ENCODE peak calls at places on chromosome 18, in six cellular contexts. D is CD4-positive, CD25-positive, alpha-beta regulatory T cell; I is naive thymus-derived CD4-positive, alpha-beta T cell; G is SJCRH30; N is Peyer's patch; L is heart left ventricle. E is an unnamed sample. For H3K36me3, the result is how much of the 10 kb centered on the place peaks cover.

GRCh38 chr18:41674466-41674865 is 280.6 kb upstream of the PIK3C3 start:
- DNase-seq in N (no peak), G (no peak), D (no peak), I (no peak), L (no peak), E (no peak)

GRCh38 chr18:5710235-5710634 is 166.4 kb upstream of the EPB41L3 start:
- DNase-seq in N (no peak), D (no peak), L (no peak), G (no peak), I (no peak), E (no peak)

GRCh38 chr18:27400001-27400400 is 214.9 kb upstream of the CHST9 start:
- DNase-seq in I (no peak), G (peak), D (no peak), L (peak), N (no peak), E (no peak)

GRCh38 chr18:41096504-41096903 is 858.5 kb upstream of the PIK3C3 start:
- DNase-seq in I (no peak), L (no peak), G (peak), D (no peak), N (no peak), E (no peak)

GRCh38 chr18:53710080-53710479 is 514.4 kb downstream of the MBD2 start:
- DNase-seq in N (no peak), D (no peak), I (no peak), L (no peak), G (no peak), E (no peak)

GRCh38 chr18:77167276-77167675 is 34.7 kb upstream of the MBP start:
- DNase-seq in I (no peak), G (no peak), D (no peak), L (no peak), N (no peak), E (no peak)

GRCh38 chr18:62458868-62459716 is 63.7 kb upstream of the ZCCHC2 start:
- DNase-seq in G (no peak), N (no peak), I (no peak), L (no peak), D (no peak), E (no peak)

GRCh38 chr18:11308499-11308898 is 159.1 kb upstream of the PIEZO2 start:
- DNase-seq in G (no peak), N (no peak), D (no peak), L (no peak), I (no peak), E (no peak)

GRCh38 chr18:3383381-3383915 is 66.5 kb upstream of the TGIF1 start:
- DNase-seq in I (no peak), L (no peak), D (no peak), N (no peak), G (peak), E (no peak)

GRCh38 chr18:26960901-26961300 is 95.4 kb upstream of the AQP4 start:
- DNase-seq in L (no peak), I (no peak), G (no peak), N (no peak), D (no peak), E (no peak)

GRCh38 chr18:32420084-32420483 is 50.6 kb downstream of the GAREM1 start:
- DNase-seq in D (no peak), I (no peak), N (no peak), G (no peak), L (no peak), E (no peak)

GRCh38 chr18:904135-905090 is at the start of gene ADCYAP1:
- DNase-seq in N (no peak), G (no peak), L (peak), I (no peak), D (no peak), E (no peak)

GRCh38 chr18:40868110-40868858 is 1086.8 kb upstream of the PIK3C3 start:
- DNase-seq in G (no peak), I (no peak), L (no peak), D (no peak), N (no peak), E (no peak)

GRCh38 chr18:41537666-41538065 is 417.4 kb upstream of the PIK3C3 start:
- DNase-seq in G (no peak), L (no peak), D (no peak), I (no peak), N (no peak), E (no peak)

GRCh38 chr18:9066817-9067306 is 35.6 kb upstream of the NDUFV2 start:
- DNase-seq in N (peak), I (no peak), L (no peak), D (no peak), G (no peak), E (no peak)

GRCh38 chr18:58669731-58670379 is 1.4 kb upstream of the MALT1 start:
- DNase-seq in L (no peak), N (no peak), G (no peak), D (no peak), I (no peak), E (no peak)

GRCh38 chr18:49911414-49911813 is 98.1 kb upstream of the ACAA2 start:
- DNase-seq in N (no peak), I (no peak), L (no peak), D (no peak), G (no peak), E (no peak)

GRCh38 chr18:8787764-8788163 is 82.4 kb downstream of the MTCL1 start:
- DNase-seq in L (no peak), I (no peak), N (no peak), G (no peak), D (no peak), E (no peak)

DNA sequence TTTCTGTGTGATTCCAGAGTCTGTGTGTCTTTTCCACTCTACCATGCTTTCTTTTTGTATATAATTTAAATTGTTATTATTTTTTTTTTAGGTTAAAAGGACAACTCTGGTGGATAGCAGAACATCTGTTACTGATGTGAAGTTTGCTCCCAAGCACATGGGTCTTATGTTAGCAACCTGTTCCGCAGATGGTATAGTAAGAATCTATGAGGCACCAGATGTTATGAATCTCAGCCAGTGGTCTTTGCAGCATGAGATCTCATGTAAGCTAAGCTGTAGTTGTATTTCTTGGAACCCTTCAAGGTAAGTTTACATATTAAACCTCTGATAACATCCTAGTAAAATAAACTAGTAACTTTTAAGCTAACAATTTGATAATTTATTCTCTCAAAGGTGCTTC is 15.3 kb downstream of the SEH1L start:
- DNase-seq in G (no peak), I (no peak), L (no peak), D (no peak), N (no peak), E (no peak)
- H3K36me3 ChIP-seq in G (under half), I (under half), L (half or more), D (under half), N (under half), E (under half)

DNA sequence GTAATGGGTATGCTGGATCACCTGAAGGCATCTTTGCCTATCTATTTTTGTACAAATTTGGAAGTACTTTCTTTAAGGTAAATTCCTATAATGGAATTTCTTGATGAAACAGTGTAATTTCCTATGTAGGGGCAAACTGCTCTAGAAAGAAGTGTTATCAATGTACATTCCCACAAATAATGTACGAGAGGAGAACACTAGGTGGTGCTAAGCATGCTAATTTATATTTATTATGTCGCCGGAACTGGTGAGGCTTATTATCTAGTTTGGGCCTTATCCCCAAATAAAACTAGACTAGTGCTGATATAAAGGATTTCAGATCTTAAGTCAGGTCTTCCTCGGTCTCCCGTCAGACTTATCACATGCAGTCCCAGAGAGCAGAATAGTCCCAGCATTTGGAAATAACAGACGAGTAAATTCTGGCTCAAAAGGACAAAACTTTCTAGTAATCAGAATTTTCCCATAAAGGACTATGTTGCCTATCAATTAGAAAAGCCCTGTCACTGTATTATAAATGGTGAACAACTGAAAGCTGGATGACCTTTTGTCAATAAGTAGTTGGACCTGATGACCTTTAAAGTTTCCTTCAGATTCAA is 86.9 kb upstream of the RBBP8 start:
- DNase-seq in L (no peak), D (no peak), G (peak), N (no peak), I (no peak), E (no peak)
- H3K27ac ChIP-seq in L (no peak), D (no peak), G (no peak), N (no peak), I (no peak), E (no peak)

GRCh38 chr18:36455931-36456330 is 158.4 kb downstream of the FHOD3 start:
- DNase-seq in G (no peak), L (no peak), D (no peak), I (no peak), N (no peak), E (no peak)
- H3K36me3 ChIP-seq in G (under half), L (under half), D (under half), I (under half), N (under half), E (under half)

DNA sequence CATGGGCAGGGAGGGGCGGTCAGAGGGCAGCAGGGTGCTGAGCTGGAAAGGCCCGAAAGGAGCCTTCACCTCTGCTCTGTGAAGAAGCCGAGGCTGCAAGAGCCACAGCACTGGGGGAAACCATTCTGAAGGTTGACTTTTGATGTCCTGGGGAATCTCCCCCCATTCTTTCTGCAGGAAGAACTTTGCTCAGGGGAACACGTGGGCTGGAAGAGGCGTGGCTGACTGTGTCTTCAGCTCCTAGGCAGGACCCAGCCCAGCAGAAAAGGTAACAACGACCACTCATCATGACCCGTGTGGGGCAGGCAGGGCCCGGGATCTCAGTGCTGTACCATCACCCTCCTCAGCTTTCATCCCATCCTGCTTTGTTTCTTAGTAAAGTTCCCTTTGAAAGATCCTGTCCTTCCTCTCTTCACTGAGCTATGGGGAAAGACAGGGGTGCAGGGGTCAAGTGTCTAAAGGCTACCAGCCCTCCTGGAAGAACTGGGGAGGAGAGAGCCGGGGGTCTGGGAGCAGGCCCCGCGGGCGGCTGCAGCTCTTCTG is 312.7 kb downstream of the CELF4 start:
- DNase-seq in N (no peak), L (peak), G (no peak), D (no peak), I (no peak), E (no peak)
- H3K27ac ChIP-seq in N (no peak), L (no peak), G (no peak), D (no peak), I (no peak), E (no peak)

DNA sequence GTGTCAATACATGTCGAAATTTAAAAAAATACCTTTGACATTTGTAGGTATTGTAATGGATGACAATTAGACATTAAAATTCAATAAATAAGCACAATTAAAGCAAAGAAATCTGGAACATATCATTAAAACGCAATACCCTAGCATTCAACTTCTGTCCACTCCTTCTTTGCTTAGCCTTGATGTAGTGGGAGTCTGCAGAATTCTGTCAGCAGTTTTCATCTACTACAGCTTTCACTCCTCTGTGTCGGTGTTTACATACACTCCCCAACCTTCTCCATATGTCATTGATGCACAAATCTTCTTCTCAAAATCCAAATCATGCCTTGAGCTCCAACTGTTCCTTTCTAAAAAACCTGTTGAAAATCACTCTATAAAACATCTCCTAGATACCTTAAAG is 1380.6 kb downstream of the DSC3 start:
- DNase-seq in L (no peak), G (no peak), I (no peak), D (no peak), N (no peak), E (no peak)
- H3K36me3 ChIP-seq in L (under half), G (under half), I (under half), D (under half), N (under half), E (under half)

DNA sequence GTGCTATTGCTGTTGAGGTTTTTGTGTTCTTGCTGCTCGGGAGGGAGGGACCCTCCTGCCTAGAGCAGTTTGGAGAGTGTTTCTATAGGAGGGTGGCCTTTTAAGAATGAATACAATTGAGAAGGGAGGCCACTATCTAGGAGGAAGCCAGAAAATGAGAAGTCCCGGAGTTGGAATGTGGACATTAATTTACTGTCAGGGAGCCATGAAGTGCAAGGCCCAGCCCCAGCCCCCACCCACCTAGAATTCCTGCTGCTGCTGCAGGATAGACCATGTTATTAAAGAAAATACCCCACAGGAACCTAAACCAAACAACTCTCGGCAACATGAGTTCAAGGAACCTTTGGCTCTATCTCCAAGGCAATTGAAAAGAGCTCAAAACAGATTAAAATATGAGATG is 46.0 kb downstream of the ZBTB7C start:
- DNase-seq in I (no peak), G (no peak), N (no peak), L (no peak), D (no peak), E (no peak)
- H3K27ac ChIP-seq in I (no peak), G (no peak), N (no peak), L (no peak), D (no peak), E (no peak)

GRCh38 chr18:35242426-35242825 is 1.6 kb downstream of the ZNF397 start:
- DNase-seq in G (no peak), I (no peak), N (no peak), L (no peak), D (no peak), E (no peak)

GRCh38 chr18:35246831-35247230 is 6.0 kb downstream of the ZNF397 start:
- DNase-seq in N (no peak), D (no peak), G (no peak), I (no peak), L (no peak), E (no peak)

GRCh38 chr18:35245719-35246317 is 5.0 kb downstream of the ZNF397 start:
- DNase-seq in G (no peak), L (no peak), I (no peak), D (no peak), N (no peak), E (no peak)

GRCh38 chr18:35247412-35248249 is 6.8 kb downstream of the ZNF397 start:
- DNase-seq in G (no peak), N (no peak), L (no peak), D (no peak), I (no peak), E (no peak)

GRCh38 chr18:35244671-35245070 is 3.8 kb downstream of the ZNF397 start:
- DNase-seq in D (no peak), N (no peak), G (no peak), I (no peak), L (no peak), E (no peak)
- H3K36me3 ChIP-seq in D (half or more), N (under half), G (under half), I (under half), L (half or more), E (under half)